ENCODE peak calls at places on chromosome 9, in seven cellular contexts. Y is NCI-H1417; H is RWPE1; O is glomerular endothelial cell; G is T follicular helper cell; F is stimulated activated naive B cell treated with anti-CD40 and anti-IgM and Interleukin-4, amounts not matched to agents 10 μg/mL and 1 μg/mL and 100 μg/mL, for 72 hours; N is foreskin fibroblast. L is an unnamed sample.

GRCh38 chr9:107639426-107639825 is 149.9 kb upstream of the KLF4 start:
- DNase-seq in Y (peak), H (no peak), O (no peak), G (no peak), F (no peak), N (no peak), L (no peak)

GRCh38 chr9:123437201-123437600 is 81.2 kb downstream of the CRB2 start:
- DNase-seq in Y (no peak), H (no peak), O (no peak), G (no peak), F (no peak), N (no peak), L (no peak)

GRCh38 chr9:121598167-121599000 is 53.0 kb upstream of the DAB2IP start:
- DNase-seq in Y (no peak), H (peak), O (no peak), G (no peak), F (no peak), N (peak), L (no peak)

GRCh38 chr9:38707885-38708640 is 11.9 kb downstream of the FAM240B start:
- DNase-seq in Y (peak), H (no peak), O (no peak), G (no peak), F (no peak), N (no peak), L (no peak)

GRCh38 chr9:26856413-26857032 is 36.1 kb downstream of the CAAP1 start:
- DNase-seq in Y (peak), H (peak), O (peak), G (no peak), F (no peak), N (peak), L (peak)

GRCh38 chr9:129006328-129007034 is 21.6 kb downstream of the SH3GLB2 start:
- DNase-seq in Y (peak), H (peak), O (peak), G (peak), F (peak), N (peak), L (peak)

GRCh38 chr9:133268335-133269056 is 6.5 kb downstream of the ABO start:
- DNase-seq in Y (no peak), H (no peak), O (no peak), G (no peak), F (no peak), N (no peak), L (no peak)

GRCh38 chr9:37350486-37351190 is 71.9 kb upstream of the GRHPR start:
- DNase-seq in Y (no peak), H (peak), O (no peak), G (no peak), F (no peak), N (no peak), L (no peak)

GRCh38 chr9:35615981-35616680 is 2.1 kb downstream of the CD72 start:
- DNase-seq in Y (peak), H (no peak), O (no peak), G (no peak), F (no peak), N (no peak), L (no peak)

GRCh38 chr9:36759141-36759540 is 186.4 kb downstream of the MELK start:
- DNase-seq in Y (no peak), H (no peak), O (no peak), G (no peak), F (no peak), N (no peak), L (no peak)

GRCh38 chr9:12155731-12156130 is 537.5 kb upstream of the TYRP1 start:
- DNase-seq in Y (peak), H (no peak), O (no peak), G (no peak), F (no peak), N (no peak), L (no peak)

GRCh38 chr9:129145841-129146292 is 32.2 kb downstream of the IER5L start:
- DNase-seq in Y (no peak), H (no peak), O (no peak), G (no peak), F (no peak), N (peak), L (no peak)

GRCh38 chr9:70534058-70534457 is 119.6 kb upstream of the KLF9 start:
- DNase-seq in Y (no peak), H (no peak), O (no peak), G (no peak), F (no peak), N (no peak), L (no peak)

GRCh38 chr9:128245293-128246151 is 30.3 kb downstream of the GOLGA2 start:
- DNase-seq in Y (no peak), H (no peak), O (no peak), G (no peak), F (no peak), N (peak), L (no peak)

GRCh38 chr9:13139641-13140171 is 139.8 kb downstream of the MPDZ start:
- DNase-seq in Y (no peak), H (peak), O (peak), G (no peak), F (no peak), N (peak), L (no peak)

GRCh38 chr9:97560851-97561250 is 59.4 kb downstream of the TMOD1 start:
- DNase-seq in Y (no peak), H (no peak), O (no peak), G (no peak), F (no peak), N (no peak), L (no peak)

GRCh38 chr9:22228542-22228941 is 218.1 kb upstream of the DMRTA1 start:
- DNase-seq in Y (no peak), H (no peak), O (no peak), G (no peak), F (no peak), N (peak), L (no peak)

GRCh38 chr9:114869845-114870244 is 60.5 kb downstream of the TNFSF8 start:
- DNase-seq in Y (peak), H (no peak), O (no peak), G (no peak), F (no peak), N (no peak), L (no peak)

GRCh38 chr9:84750152-84750865 is 80.8 kb downstream of the NTRK2 start:
- DNase-seq in Y (no peak), H (no peak), O (no peak), G (no peak), F (no peak), N (no peak), L (no peak)

GRCh38 chr9:68896495-68896894 is 117.4 kb downstream of the PRKACG start:
- DNase-seq in Y (no peak), H (no peak), O (no peak), G (no peak), F (no peak), N (no peak), L (no peak)

GRCh38 chr9:115494958-115495690 is 377.2 kb upstream of the TNC start:
- DNase-seq in Y (peak), H (no peak), O (no peak), G (no peak), F (no peak), N (no peak), L (no peak)